ENCODE peak calls at places on chromosomes 1 and 21, in seven cellular contexts. O is tibial artery, D is heart right ventricle, T is cardiac muscle cell, U is K562, V is tibial nerve, W is A549. J is an unnamed sample. For H3K4me1, the result is how much of the 10 kb centered on the place peaks cover.

GRCh38 chr1:3148171-3148570 is 79.2 kb downstream of the PRDM16 start:
- DNase-seq in O (no peak), D (no peak), T (no peak), U (no peak), V (no peak), W (no peak), J (no peak)

GRCh38 chr1:35708179-35708891 is 10.3 kb downstream of the C1orf216 start:
- DNase-seq in O (no peak), D (no peak), T (no peak), U (peak), V (no peak), W (no peak), J (no peak)

GRCh38 chr1:155893389-155894142 is 17.6 kb downstream of the RIT1 start:
- DNase-seq in O (peak), D (peak), T (no peak), U (no peak), V (no peak), W (peak), J (no peak)

GRCh38 chr1:161157867-161158266 is 1.4 kb upstream of the USP21 start:
- DNase-seq in O (no peak), D (no peak), T (no peak), U (no peak), V (no peak), W (no peak), J (no peak)

GRCh38 chr1:92711473-92712165 is 73.3 kb downstream of the EVI5 start:
- DNase-seq in O (no peak), D (no peak), T (no peak), U (no peak), V (no peak), W (no peak), J (no peak)

GRCh38 chr1:62882161-62882560 is 98.2 kb downstream of the ATG4C start:
- DNase-seq in O (no peak), D (no peak), T (peak), U (no peak), V (no peak), W (no peak), J (no peak)

GRCh38 chr1:37680933-37681332 is 11.4 kb upstream of the CDCA8 start:
- DNase-seq in O (no peak), D (no peak), T (no peak), U (no peak), V (no peak), W (no peak), J (no peak)

GRCh38 chr1:24459551-24460266 is 42.9 kb upstream of the RCAN3 start:
- DNase-seq in O (no peak), D (no peak), T (no peak), U (no peak), V (no peak), W (no peak), J (no peak)

GRCh38 chr1:60903591-60903990 is 178.8 kb upstream of the NFIA start:
- DNase-seq in O (peak), D (peak), T (no peak), U (no peak), V (no peak), W (no peak), J (no peak)

GRCh38 chr21:34936299-34936698 is 112.8 kb downstream of the RUNX1 start:
- DNase-seq in O (no peak), D (no peak), T (no peak), U (no peak), V (no peak), W (no peak), J (no peak)

GRCh38 chr1:30416221-30416820 is 307.1 kb downstream of the MATN1 start:
- DNase-seq in O (no peak), D (no peak), T (no peak), U (no peak), V (no peak), W (no peak), J (no peak)

GRCh38 chr21:18917602-18918001 is 514.0 kb upstream of the TMPRSS15 start:
- DNase-seq in O (no peak), D (no peak), T (peak), U (no peak), V (no peak), W (no peak), J (no peak)

GRCh38 chr1:88730132-88730675 is 46.1 kb downstream of the PKN2 start:
- DNase-seq in O (no peak), D (no peak), T (no peak), U (no peak), V (no peak), W (no peak), J (no peak)

GRCh38 chr1:71046891-71047634 is 553 bp downstream of the PTGER3 start:
- DNase-seq in O (no peak), D (no peak), T (no peak), U (no peak), V (no peak), W (no peak), J (peak)

GRCh38 chr1:12696658-12697057 is 19.3 kb upstream of the AADACL3 start:
- DNase-seq in O (no peak), D (no peak), T (no peak), U (no peak), V (no peak), W (no peak), J (no peak)

GRCh38 chr1:14228677-14229076 is 369.8 kb upstream of the KAZN start:
- DNase-seq in O (no peak), D (no peak), T (no peak), U (peak), V (no peak), W (no peak), J (no peak)

GRCh38 chr1:193799948-193800690 is 613.7 kb upstream of the B3GALT2 start:
- DNase-seq in O (no peak), D (no peak), T (no peak), U (no peak), V (no peak), W (no peak), J (no peak)

GRCh38 chr1:9101510-9102146 is 27.3 kb downstream of the GPR157 start:
- DNase-seq in O (no peak), D (peak), T (peak), U (peak), V (no peak), W (peak), J (no peak)
- TF ChIP-seq CTCF in O (peak), D (peak), T (peak), U (peak), V (peak), W (peak), J (peak)

GRCh38 chr1:8814870-8815269 is 2.6 kb downstream of the RERE start:
- DNase-seq in O (no peak), D (no peak), T (peak), U (peak), V (no peak), W (no peak), J (no peak)
- H3K4me1 ChIP-seq in O (under half), D (under half), T (under half), U (under half), V (half or more), W (under half), J (under half)

GRCh38 chr1:214448536-214448935 is 102.9 kb downstream of the PTPN14 start:
- DNase-seq in O (no peak), D (no peak), T (no peak), U (peak), V (no peak), W (no peak), J (no peak)
- TF ChIP-seq CTCF in O (no peak), D (no peak), T (no peak), U (no peak), V (no peak), W (no peak), J (no peak)

DNA sequence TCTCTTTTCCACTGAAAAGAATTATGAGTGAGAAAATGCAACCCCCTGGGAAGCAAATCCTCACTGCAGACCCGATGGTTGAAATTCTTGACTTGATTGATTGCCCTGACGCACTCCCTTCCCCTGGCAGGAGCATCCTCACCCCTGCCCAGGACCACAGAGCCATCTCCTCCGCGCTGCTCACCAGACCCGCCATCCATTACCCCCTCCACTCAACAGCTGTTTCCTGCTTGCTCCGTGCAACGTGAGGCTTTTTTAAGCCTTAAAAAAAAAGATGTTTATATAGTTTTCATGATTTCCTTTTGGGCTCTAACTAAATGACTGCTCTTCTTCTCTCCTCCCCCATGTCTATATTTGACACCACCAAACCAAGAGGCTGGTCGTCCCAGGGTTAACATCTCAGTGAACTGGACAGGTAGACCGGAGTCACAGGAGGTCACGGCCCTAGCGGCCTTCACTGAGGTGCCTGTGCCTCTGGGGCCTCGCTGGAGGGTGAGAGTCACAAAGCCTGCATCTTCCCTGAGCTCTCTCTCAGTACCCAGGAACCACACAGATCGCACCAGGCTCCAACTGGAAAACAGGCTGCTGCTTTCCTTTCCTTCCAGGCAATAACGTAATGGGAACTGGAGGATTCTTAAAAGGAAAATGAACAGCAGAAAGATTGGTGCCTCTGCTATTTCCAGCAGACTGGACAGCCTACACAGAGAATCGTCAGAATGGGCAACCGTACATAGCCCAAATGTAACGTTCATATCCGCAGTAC is 49.8 kb downstream of the ZBTB18 start:
- DNase-seq in O (no peak), D (no peak), T (no peak), U (no peak), V (no peak), W (no peak), J (no peak)
- H3K4me1 ChIP-seq in O (under half), D (under half), T (under half), U (under half), V (under half), W (under half), J (under half)

DNA sequence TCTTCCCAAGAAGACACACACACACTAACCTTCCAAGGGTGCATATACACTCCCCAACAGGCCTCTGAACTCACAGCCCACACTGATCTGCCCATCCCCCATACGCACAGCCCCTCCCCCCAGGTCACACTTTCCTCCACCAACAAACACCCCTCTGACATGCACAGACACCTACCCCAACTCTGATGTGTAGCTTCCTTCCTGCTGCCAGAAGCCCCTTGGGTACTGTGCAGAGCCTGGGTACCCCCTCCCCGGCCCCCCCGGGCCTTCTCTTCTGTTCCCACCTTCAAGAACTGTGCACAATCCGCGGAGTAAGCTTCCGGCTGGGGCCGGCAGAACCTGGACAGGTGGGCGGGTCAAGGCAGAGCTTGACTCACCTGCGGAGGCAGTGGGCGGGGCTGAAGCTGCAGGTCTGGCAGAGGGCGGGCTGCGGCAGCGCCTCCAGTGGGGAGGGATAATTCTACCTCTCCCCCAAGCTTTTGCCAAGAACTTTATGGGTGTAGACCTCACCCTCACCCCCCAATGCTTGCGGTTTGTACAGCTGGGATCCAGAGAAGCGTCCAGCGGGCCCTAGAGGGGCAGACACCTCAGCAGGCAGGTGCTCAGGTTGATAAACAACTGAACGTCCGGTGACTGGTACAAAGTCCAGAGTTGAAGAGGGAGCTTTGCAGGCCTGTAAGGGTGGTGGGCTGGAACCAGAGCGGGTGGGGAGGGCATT is at the start of gene C1orf210:
- DNase-seq in O (no peak), D (no peak), T (no peak), U (peak), V (no peak), W (no peak), J (peak)
- TF ChIP-seq CTCF in O (no peak), D (no peak), T (no peak), U (peak), V (peak), W (no peak), J (no peak)

GRCh38 chr1:201597551-201598230 is 58.8 kb downstream of the NAV1 start:
- DNase-seq in O (no peak), D (peak), T (no peak), U (no peak), V (no peak), W (peak), J (peak)

GRCh38 chr1:201596101-201596868 is 57.4 kb downstream of the NAV1 start:
- DNase-seq in O (no peak), D (no peak), T (no peak), U (no peak), V (no peak), W (no peak), J (no peak)

GRCh38 chr1:201598973-201599372 is 60.0 kb downstream of the NAV1 start:
- DNase-seq in O (no peak), D (no peak), T (no peak), U (no peak), V (no peak), W (no peak), J (no peak)

GRCh38 chr1:201599548-201599947 is 60.6 kb downstream of the NAV1 start:
- DNase-seq in O (no peak), D (no peak), T (no peak), U (no peak), V (no peak), W (no peak), J (no peak)

DNA sequence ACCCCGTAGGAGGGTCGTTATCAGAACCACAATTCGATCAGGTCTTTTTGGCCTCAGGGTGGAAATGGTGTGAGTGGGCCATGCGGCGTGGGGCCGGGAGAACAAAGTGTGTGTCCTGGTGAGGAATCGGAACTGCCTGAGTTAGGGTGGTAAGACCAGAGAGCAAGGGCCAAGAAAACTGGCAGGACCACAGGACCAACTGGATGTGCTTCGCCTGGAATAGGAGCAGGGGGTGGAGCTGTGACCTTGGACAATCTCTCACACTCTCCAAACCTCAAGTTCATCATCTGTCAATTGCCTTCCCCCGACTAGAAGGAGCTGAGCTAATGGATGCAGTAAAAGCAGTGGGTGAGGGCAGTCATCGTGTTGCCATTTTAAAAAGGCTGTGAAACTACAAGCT is 59.5 kb downstream of the NAV1 start:
- DNase-seq in O (no peak), D (no peak), T (no peak), U (no peak), V (no peak), W (no peak), J (no peak)
- H3K4me1 ChIP-seq in O (under half), D (half or more), T (under half), U (under half), V (under half), W (half or more), J (under half)

GRCh38 chr1:103460496-103460895 is 65.0 kb upstream of the RNPC3 start:
- DNase-seq in O (no peak), D (no peak), T (no peak), U (no peak), V (no peak), W (no peak), J (no peak)

GRCh38 chr1:103457856-103458255 is 67.6 kb upstream of the RNPC3 start:
- DNase-seq in O (no peak), D (no peak), T (peak), U (no peak), V (no peak), W (no peak), J (no peak)

GRCh38 chr1:103459385-103459784 is 66.1 kb upstream of the RNPC3 start:
- DNase-seq in O (no peak), D (no peak), T (no peak), U (no peak), V (no peak), W (no peak), J (no peak)

GRCh38 chr1:103467100-103467499 is 58.4 kb upstream of the RNPC3 start:
- DNase-seq in O (no peak), D (no peak), T (no peak), U (no peak), V (no peak), W (no peak), J (no peak)

GRCh38 chr1:103461171-103462105 is 64.1 kb upstream of the RNPC3 start:
- DNase-seq in O (no peak), D (no peak), T (peak), U (peak), V (no peak), W (peak), J (no peak)
- TF ChIP-seq CTCF in O (no peak), D (peak), T (peak), U (no peak), V (peak), W (peak), J (peak)

DNA sequence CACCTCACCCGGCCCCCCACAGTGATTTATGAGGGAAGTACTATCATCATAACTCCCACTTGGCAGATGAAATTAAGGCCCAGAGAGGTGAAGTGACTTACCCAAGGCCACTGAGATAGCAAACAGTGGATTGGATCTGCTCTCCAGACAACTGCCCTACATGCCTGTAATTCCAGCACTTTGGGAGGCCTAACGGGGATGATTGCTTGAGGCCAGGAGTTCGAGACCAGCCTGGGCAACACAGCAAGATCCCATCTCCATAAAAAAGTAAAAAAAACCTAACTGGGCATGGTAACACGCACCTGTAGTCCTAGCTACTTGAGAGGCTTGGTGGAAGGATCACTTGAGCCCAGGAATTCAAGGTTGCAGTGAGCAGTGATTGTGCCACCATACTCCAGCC is 14.2 kb upstream of the RNF19B start:
- DNase-seq in O (no peak), D (no peak), T (no peak), U (no peak), V (no peak), W (no peak), J (no peak)
- H3K4me1 ChIP-seq in O (under half), D (half or more), T (under half), U (under half), V (under half), W (under half), J (half or more)

DNA sequence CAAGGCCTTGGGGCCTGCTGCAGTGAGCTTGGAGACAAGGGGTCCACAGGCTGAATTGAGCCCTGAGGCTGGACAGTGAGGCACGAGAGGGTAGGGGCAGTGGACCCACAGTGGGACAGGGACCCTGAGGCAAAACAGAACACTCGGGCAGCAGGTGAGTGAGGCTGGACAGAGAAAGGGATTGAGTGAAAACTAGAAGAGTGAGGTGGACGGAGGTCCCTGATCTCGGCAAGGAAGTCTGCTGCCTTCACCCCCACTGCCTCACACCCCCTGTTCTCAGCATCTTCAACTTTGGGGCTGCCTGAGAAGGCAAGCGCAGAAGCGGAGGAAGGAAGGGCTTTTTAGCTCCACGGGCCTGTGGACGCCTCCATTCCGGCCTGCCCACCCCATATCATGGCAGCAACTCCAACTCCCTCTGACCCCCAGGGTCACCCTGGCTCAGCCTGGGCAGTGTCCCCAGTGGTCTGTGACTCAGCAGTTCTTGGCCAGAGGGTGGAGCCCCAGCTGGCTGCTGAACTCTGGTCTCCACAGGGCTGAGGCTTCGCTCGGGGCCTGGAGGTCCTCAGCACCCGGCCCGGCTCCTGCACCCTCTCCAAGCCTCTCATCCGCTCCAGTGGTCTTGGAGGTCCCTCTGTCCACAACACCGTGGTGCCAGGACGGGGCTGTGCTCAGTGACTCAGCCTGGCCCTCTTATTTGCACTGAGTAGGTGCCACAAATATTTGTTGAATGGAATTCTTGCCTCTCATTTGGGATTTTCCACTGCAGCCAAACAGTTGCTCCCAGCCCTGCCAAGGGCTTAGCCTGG is 60.0 kb upstream of the EPS8L3 start:
- DNase-seq in O (peak), D (no peak), T (peak), U (peak), V (peak), W (peak), J (peak)
- TF ChIP-seq CTCF in O (no peak), D (no peak), T (peak), U (peak), V (no peak), W (no peak), J (no peak)

GRCh38 chr1:150574260-150575071 is 4.9 kb downstream of the MCL1 start:
- DNase-seq in O (no peak), D (no peak), T (no peak), U (no peak), V (no peak), W (no peak), J (no peak)
- H3K4me1 ChIP-seq in O (under half), D (half or more), T (under half), U (under half), V (half or more), W (half or more), J (half or more)